ENCODE peak calls at places on chromosome 21, in ten cellular contexts. W, G, A, I, O, Q, T, K, P and C are unnamed samples.

GRCh38 chr21:28111151-28111619 is 881.5 kb downstream of the LTN1 start:
- DNase-seq in W (peak), G (no peak), A (no peak), I (no peak), O (no peak), Q (peak), T (no peak), K (peak), P (no peak), C (peak)

GRCh38 chr21:44455524-44456206 is 355 bp downstream of the LRRC3 start:
- DNase-seq in W (peak), G (no peak), A (peak), I (peak), O (peak), Q (no peak), T (peak), K (peak), P (peak), C (peak)

GRCh38 chr21:33412832-33413519 is 9.8 kb downstream of the IFNGR2 start:
- DNase-seq in W (no peak), G (no peak), A (no peak), I (no peak), O (peak), Q (no peak), T (peak), K (peak), P (no peak), C (no peak)

GRCh38 chr21:31932470-31932764 is 59.6 kb downstream of the HUNK start:
- DNase-seq in W (no peak), G (no peak), A (no peak), I (no peak), O (no peak), Q (no peak), T (no peak), K (no peak), P (no peak), C (no peak)

GRCh38 chr21:42148097-42148496 is 70.8 kb upstream of the ABCG1 start:
- DNase-seq in W (no peak), G (no peak), A (no peak), I (no peak), O (no peak), Q (no peak), T (no peak), K (no peak), P (no peak), C (no peak)

GRCh38 chr21:33396966-33397365 is 6.2 kb upstream of the IFNGR2 start:
- DNase-seq in W (no peak), G (no peak), A (no peak), I (no peak), O (no peak), Q (no peak), T (no peak), K (peak), P (no peak), C (peak)

GRCh38 chr21:39079617-39080016 is 103.6 kb downstream of the PSMG1 start:
- DNase-seq in W (no peak), G (peak), A (no peak), I (no peak), O (no peak), Q (no peak), T (no peak), K (no peak), P (no peak), C (peak)

GRCh38 chr21:22314963-22315362 is 1316.8 kb downstream of the NCAM2 start:
- DNase-seq in W (no peak), G (no peak), A (no peak), I (no peak), O (no peak), Q (no peak), T (no peak), K (no peak), P (no peak), C (no peak)

GRCh38 chr21:43879348-43880110 is 14.5 kb downstream of the AGPAT3 start:
- DNase-seq in W (no peak), G (no peak), A (no peak), I (no peak), O (no peak), Q (no peak), T (no peak), K (no peak), P (no peak), C (no peak)

GRCh38 chr21:15943009-15943666 is 213.4 kb downstream of the USP25 start:
- DNase-seq in W (no peak), G (no peak), A (no peak), I (no peak), O (peak), Q (no peak), T (no peak), K (no peak), P (peak), C (no peak)

GRCh38 chr21:44972301-44972814 is 32.5 kb downstream of the SLX9 start:
- DNase-seq in W (no peak), G (no peak), A (no peak), I (no peak), O (no peak), Q (no peak), T (no peak), K (no peak), P (no peak), C (no peak)

GRCh38 chr21:41321211-41321907 is 4.8 kb downstream of the FAM3B start:
- DNase-seq in W (no peak), G (no peak), A (no peak), I (no peak), O (no peak), Q (no peak), T (no peak), K (no peak), P (no peak), C (no peak)

GRCh38 chr21:42861311-42862122 is 17.8 kb downstream of the WDR4 start:
- DNase-seq in W (no peak), G (no peak), A (no peak), I (no peak), O (no peak), Q (no peak), T (no peak), K (no peak), P (no peak), C (no peak)

GRCh38 chr21:26490771-26491170 is 82.3 kb downstream of the CYYR1 start:
- DNase-seq in W (no peak), G (no peak), A (peak), I (no peak), O (no peak), Q (no peak), T (no peak), K (no peak), P (no peak), C (no peak)

GRCh38 chr21:41605934-41606285 is 98.0 kb upstream of the TMPRSS2 start:
- DNase-seq in W (no peak), G (no peak), A (no peak), I (no peak), O (no peak), Q (no peak), T (no peak), K (no peak), P (no peak), C (no peak)

GRCh38 chr21:42346866-42347600 is 3.8 kb downstream of the TFF2 start:
- DNase-seq in W (no peak), G (no peak), A (no peak), I (no peak), O (no peak), Q (no peak), T (peak), K (no peak), P (no peak), C (no peak)

GRCh38 chr21:28655471-28655870 is 337.2 kb downstream of the LTN1 start:
- DNase-seq in W (no peak), G (no peak), A (no peak), I (no peak), O (no peak), Q (no peak), T (no peak), K (no peak), P (no peak), C (no peak)

GRCh38 chr21:38985423-38986378 is 180.0 kb downstream of the ETS2 start:
- DNase-seq in W (peak), G (peak), A (no peak), I (peak), O (peak), Q (peak), T (no peak), K (peak), P (peak), C (peak)

GRCh38 chr21:26810266-26810665 is 34.9 kb downstream of the ADAMTS1 start:
- DNase-seq in W (no peak), G (no peak), A (no peak), I (no peak), O (no peak), Q (no peak), T (no peak), K (no peak), P (no peak), C (no peak)

GRCh38 chr21:14609274-14609673 is 63.2 kb upstream of the SAMSN1 start:
- DNase-seq in W (no peak), G (no peak), A (no peak), I (no peak), O (no peak), Q (no peak), T (no peak), K (no peak), P (no peak), C (no peak)

GRCh38 chr21:18384771-18385170 is 18.8 kb downstream of the TMPRSS15 start:
- DNase-seq in W (no peak), G (no peak), A (no peak), I (no peak), O (peak), Q (no peak), T (no peak), K (peak), P (no peak), C (no peak)

GRCh38 chr21:43916691-43917514 is 51.9 kb downstream of the AGPAT3 start:
- DNase-seq in W (no peak), G (no peak), A (no peak), I (peak), O (no peak), Q (no peak), T (no peak), K (no peak), P (no peak), C (no peak)

GRCh38 chr21:45012661-45013270 is 61.6 kb upstream of the ADARB1 start:
- DNase-seq in W (peak), G (no peak), A (no peak), I (no peak), O (no peak), Q (no peak), T (no peak), K (peak), P (no peak), C (peak)

GRCh38 chr21:45403133-45403824 is 1.7 kb upstream of the COL18A1 start:
- DNase-seq in W (no peak), G (no peak), A (no peak), I (no peak), O (no peak), Q (no peak), T (peak), K (no peak), P (no peak), C (peak)

GRCh38 chr21:46350571-46350970 is 26.6 kb downstream of the PCNT start:
- DNase-seq in W (no peak), G (no peak), A (no peak), I (no peak), O (no peak), Q (no peak), T (no peak), K (no peak), P (no peak), C (no peak)

GRCh38 chr21:34846214-34846575 is 177.4 kb downstream of the CLIC6 start:
- DNase-seq in W (no peak), G (no peak), A (no peak), I (no peak), O (no peak), Q (no peak), T (no peak), K (no peak), P (no peak), C (no peak)

GRCh38 chr21:24514081-24514733 is 1093.1 kb downstream of the MRPL39 start:
- DNase-seq in W (no peak), G (no peak), A (no peak), I (no peak), O (peak), Q (no peak), T (no peak), K (no peak), P (peak), C (no peak)

GRCh38 chr21:39527664-39528381 is 76.1 kb downstream of the SH3BGR start:
- DNase-seq in W (peak), G (no peak), A (no peak), I (no peak), O (peak), Q (no peak), T (no peak), K (peak), P (no peak), C (no peak)

GRCh38 chr21:39637971-39638628 is 25.4 kb downstream of the B3GALT5 start:
- DNase-seq in W (peak), G (no peak), A (no peak), I (no peak), O (peak), Q (no peak), T (no peak), K (no peak), P (no peak), C (no peak)

GRCh38 chr21:46112731-46113215 is 14.9 kb downstream of the COL6A2 start:
- DNase-seq in W (no peak), G (peak), A (no peak), I (no peak), O (no peak), Q (no peak), T (peak), K (no peak), P (no peak), C (no peak)

GRCh38 chr21:38506606-38507331 is 8.5 kb upstream of the ERG start:
- DNase-seq in W (no peak), G (no peak), A (no peak), I (no peak), O (peak), Q (no peak), T (no peak), K (no peak), P (no peak), C (peak)

GRCh38 chr21:15061747-15062146 is 3.1 kb downstream of the NRIP1 start:
- DNase-seq in W (no peak), G (no peak), A (no peak), I (no peak), O (no peak), Q (no peak), T (no peak), K (no peak), P (no peak), C (no peak)

GRCh38 chr21:37837381-37837780 is 78.9 kb downstream of the KCNJ6 start:
- DNase-seq in W (no peak), G (no peak), A (no peak), I (no peak), O (no peak), Q (no peak), T (no peak), K (no peak), P (no peak), C (no peak)

GRCh38 chr21:33339938-33340337 is 15.2 kb downstream of the IFNAR1 start:
- DNase-seq in W (no peak), G (no peak), A (no peak), I (no peak), O (no peak), Q (no peak), T (no peak), K (no peak), P (no peak), C (no peak)